ENCODE peak calls at places on chromosome 7, in five cellular contexts. Z is HuH-7.5, X is kidney epithelial cell, T is germinal center, V is NCI-H2171 treated with DMSO at 0.1 percent for 48 hours. B is an unnamed sample.

GRCh38 chr7:149409889-149410288 is 51.0 kb downstream of the ZNF777 start:
- DNase-seq in Z (no peak), X (no peak), T (no peak), V (no peak), B (no peak)

GRCh38 chr7:15007507-15007906 is 105.0 kb upstream of the DGKB start:
- DNase-seq in Z (no peak), X (no peak), T (no peak), V (peak; percentile 24), B (no peak)

GRCh38 chr7:42155836-42156540 is 81.0 kb downstream of the GLI3 start:
- DNase-seq in Z (no peak), X (no peak), T (no peak), V (no peak), B (no peak)

GRCh38 chr7:92179393-92179924 is 517 bp upstream of the LRRD1 start:
- DNase-seq in Z (no peak), X (no peak), T (peak; percentile 2), V (no peak), B (no peak)

GRCh38 chr7:108308276-108308675 is 148.0 kb downstream of the NRCAM start:
- DNase-seq in Z (no peak), X (no peak), T (no peak), V (no peak), B (no peak)

GRCh38 chr7:18402488-18403183 is 92.9 kb upstream of the HDAC9 start:
- DNase-seq in Z (no peak), X (no peak), T (no peak), V (no peak), B (no peak)

GRCh38 chr7:70390251-70390650 is 741.7 kb upstream of the GALNT17 start:
- DNase-seq in Z (no peak), X (no peak), T (no peak), V (no peak), B (no peak)

GRCh38 chr7:149569726-149570422 is 72.3 kb upstream of the ZNF746 start:
- DNase-seq in Z (no peak), X (no peak), T (no peak), V (no peak), B (no peak)

GRCh38 chr7:101124376-101125056 is 2.4 kb upstream of the SERPINE1 start:
- DNase-seq in Z (peak; percentile 45), X (peak; percentile 70), T (no peak), V (no peak), B (peak; percentile 77)

GRCh38 chr7:12062062-12062461 is 149.0 kb upstream of the TMEM106B start:
- DNase-seq in Z (no peak), X (no peak), T (no peak), V (no peak), B (no peak)

GRCh38 chr7:113100091-113100723 is 13.6 kb upstream of the GPR85 start:
- DNase-seq in Z (no peak), X (peak; percentile 50), T (no peak), V (peak; percentile 14), B (no peak)

GRCh38 chr7:77327932-77328628 is 88.1 kb downstream of the GSAP start:
- DNase-seq in Z (no peak), X (no peak), T (no peak), V (no peak), B (no peak)

GRCh38 chr7:115349635-115350034 is 427.7 kb downstream of the MDFIC start:
- DNase-seq in Z (no peak), X (no peak), T (no peak), V (no peak), B (no peak)

GRCh38 chr7:91929463-91929862 is 11.2 kb upstream of the AKAP9 start:
- DNase-seq in Z (no peak), X (no peak), T (no peak), V (no peak), B (no peak)

GRCh38 chr7:77497079-77497478 is 40.0 kb upstream of the PTPN12 start:
- DNase-seq in Z (no peak), X (no peak), T (no peak), V (no peak), B (no peak)

GRCh38 chr7:130899638-130900401 is 165.8 kb upstream of the KLF14 start:
- DNase-seq in Z (peak; percentile 49), X (no peak), T (no peak), V (peak; percentile 14), B (no peak)

B was measured in non-pigmented ciliary epithelial cell.